ENCODE peak calls at places on chromosomes 6 and 20, in five cellular contexts. One of them, this sample, is unnamed.

GRCh38 chr6:105363100-105363754 is 39.7 kb downstream of the PREP start:
- DNase-seq in A549: no peak
- DNase-seq in sigmoid colon: no peak
- DNase-seq in transverse colon: no peak
- DNase-seq in HepG2: no peak
- DNase-seq in this sample: no peak

GRCh38 chr6:170113141-170113540 is 177.7 kb downstream of the DLL1 start:
- DNase-seq in A549: no peak
- DNase-seq in sigmoid colon: peak
- DNase-seq in transverse colon: no peak
- DNase-seq in HepG2: no peak
- DNase-seq in this sample: no peak

GRCh38 chr6:106064103-106064502 is 22.0 kb upstream of the PRDM1 start:
- DNase-seq in A549: no peak
- DNase-seq in sigmoid colon: no peak
- DNase-seq in transverse colon: no peak
- DNase-seq in HepG2: no peak
- DNase-seq in this sample: no peak

GRCh38 chr6:169587992-169588391 is 113.8 kb downstream of the WDR27 start:
- DNase-seq in A549: no peak
- DNase-seq in sigmoid colon: no peak
- DNase-seq in transverse colon: no peak
- DNase-seq in HepG2: no peak
- DNase-seq in this sample: no peak

GRCh38 chr6:125229080-125229479 is 72.7 kb downstream of the HDDC2 start:
- DNase-seq in A549: no peak
- DNase-seq in sigmoid colon: no peak
- DNase-seq in transverse colon: no peak
- DNase-seq in HepG2: no peak
- DNase-seq in this sample: no peak

GRCh38 chr6:66277400-66277799 is 570.4 kb upstream of the EYS start:
- DNase-seq in A549: no peak
- DNase-seq in sigmoid colon: no peak
- DNase-seq in transverse colon: no peak
- DNase-seq in HepG2: no peak
- DNase-seq in this sample: no peak

GRCh38 chr6:125802943-125803377 is 12.2 kb downstream of the NCOA7 start:
- DNase-seq in A549: no peak
- DNase-seq in sigmoid colon: no peak
- DNase-seq in transverse colon: no peak
- DNase-seq in HepG2: no peak
- DNase-seq in this sample: no peak

GRCh38 chr6:143677891-143678737 is at the start of gene PHACTR2:
- DNase-seq in A549: peak
- DNase-seq in sigmoid colon: peak
- DNase-seq in transverse colon: peak
- DNase-seq in HepG2: peak
- DNase-seq in this sample: peak

GRCh38 chr6:148530394-148530923 is 187.8 kb downstream of the SASH1 start:
- DNase-seq in A549: peak
- DNase-seq in sigmoid colon: no peak
- DNase-seq in transverse colon: no peak
- DNase-seq in HepG2: no peak
- DNase-seq in this sample: no peak

GRCh38 chr6:33683051-33683571 is 28.4 kb downstream of the UQCC2 start:
- DNase-seq in A549: no peak
- DNase-seq in sigmoid colon: no peak
- DNase-seq in transverse colon: no peak
- DNase-seq in HepG2: no peak
- DNase-seq in this sample: no peak

GRCh38 chr6:90412538-90413369 is 116.1 kb upstream of the BACH2 start:
- DNase-seq in A549: no peak
- DNase-seq in sigmoid colon: no peak
- DNase-seq in transverse colon: no peak
- DNase-seq in HepG2: no peak
- DNase-seq in this sample: no peak

GRCh38 chr6:13007744-13008143 is 291.2 kb downstream of the PHACTR1 start:
- DNase-seq in A549: no peak
- DNase-seq in sigmoid colon: no peak
- DNase-seq in transverse colon: no peak
- DNase-seq in HepG2: no peak
- DNase-seq in this sample: no peak

GRCh38 chr6:13004610-13005009 is 288.0 kb downstream of the PHACTR1 start:
- DNase-seq in A549: no peak
- DNase-seq in sigmoid colon: no peak
- DNase-seq in transverse colon: no peak
- DNase-seq in HepG2: no peak
- DNase-seq in this sample: no peak

GRCh38 chr6:13005994-13006393 is 289.4 kb downstream of the PHACTR1 start:
- DNase-seq in A549: no peak
- DNase-seq in sigmoid colon: no peak
- DNase-seq in transverse colon: no peak
- DNase-seq in HepG2: no peak
- DNase-seq in this sample: no peak

GRCh38 chr6:13009031-13009430 is 292.5 kb downstream of the PHACTR1 start:
- DNase-seq in A549: no peak
- DNase-seq in sigmoid colon: no peak
- DNase-seq in transverse colon: no peak
- DNase-seq in HepG2: no peak
- DNase-seq in this sample: no peak

DNA sequence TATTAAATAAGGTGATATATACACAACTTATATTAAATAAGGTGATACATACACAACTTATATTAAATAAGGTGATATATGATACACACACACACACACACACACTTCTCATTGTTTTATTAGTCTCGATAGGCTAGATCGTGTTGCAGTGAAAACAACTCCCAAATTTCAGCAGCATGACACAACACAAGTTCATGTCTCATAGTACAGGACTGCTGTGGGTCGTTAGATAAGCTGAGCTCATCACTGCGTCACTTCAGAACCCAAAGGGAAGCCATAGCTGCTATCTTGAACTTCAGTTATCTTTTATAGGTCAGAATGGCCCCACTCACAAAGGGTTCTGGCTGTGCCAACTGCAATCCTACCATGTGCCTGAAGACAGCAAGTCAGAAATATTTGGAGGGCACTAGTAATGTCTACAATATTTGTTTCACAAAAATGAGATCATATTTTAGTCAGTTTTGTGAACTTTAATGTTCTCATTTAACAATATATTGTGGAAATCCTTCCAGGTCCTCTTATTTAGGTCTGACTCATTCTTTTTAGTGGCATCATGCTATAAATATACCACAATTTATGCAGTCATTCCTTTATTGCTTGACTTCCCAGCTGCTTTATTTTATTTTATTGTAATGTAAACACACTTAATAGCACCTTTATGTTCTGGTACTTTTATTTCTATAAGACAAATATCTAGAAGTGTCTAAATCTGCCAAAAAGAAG is 290.2 kb downstream of the PHACTR1 start:
- DNase-seq in A549: no peak
- DNase-seq in sigmoid colon: no peak
- DNase-seq in transverse colon: no peak
- DNase-seq in HepG2: no peak
- DNase-seq in this sample: no peak
- TF ChIP-seq POLR2A in A549: no peak
- TF ChIP-seq POLR2A in sigmoid colon: no peak
- TF ChIP-seq POLR2A in transverse colon: no peak
- TF ChIP-seq POLR2A in HepG2: no peak
- TF ChIP-seq POLR2A in this sample: no peak

DNA sequence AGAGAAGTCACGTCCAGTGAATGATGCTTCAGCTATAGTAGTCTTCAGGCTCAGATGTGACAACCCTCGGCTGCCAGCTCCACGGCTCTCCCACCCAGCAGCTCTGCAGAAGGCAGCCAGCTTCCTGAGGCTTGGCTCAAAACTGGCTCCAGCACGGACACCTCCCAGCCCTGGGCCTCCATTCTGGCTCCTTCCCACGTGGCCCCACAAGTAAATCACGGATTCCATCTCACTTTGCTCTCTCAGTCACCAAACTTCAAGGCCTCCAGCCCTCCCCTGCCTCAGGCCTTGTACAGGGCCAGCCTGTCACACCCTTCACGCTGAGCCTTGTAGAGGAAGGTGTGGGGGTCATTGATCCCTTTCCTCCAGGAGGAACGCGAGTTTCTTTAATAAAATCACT is 55.8 kb downstream of the GTF2H5 start:
- DNase-seq in A549: no peak
- DNase-seq in sigmoid colon: no peak
- DNase-seq in transverse colon: no peak
- DNase-seq in HepG2: no peak
- DNase-seq in this sample: no peak
- H3K4me3 ChIP-seq in A549: no peak
- H3K4me3 ChIP-seq in sigmoid colon: no peak
- H3K4me3 ChIP-seq in transverse colon: no peak
- H3K4me3 ChIP-seq in HepG2: no peak
- H3K4me3 ChIP-seq in this sample: no peak

DNA sequence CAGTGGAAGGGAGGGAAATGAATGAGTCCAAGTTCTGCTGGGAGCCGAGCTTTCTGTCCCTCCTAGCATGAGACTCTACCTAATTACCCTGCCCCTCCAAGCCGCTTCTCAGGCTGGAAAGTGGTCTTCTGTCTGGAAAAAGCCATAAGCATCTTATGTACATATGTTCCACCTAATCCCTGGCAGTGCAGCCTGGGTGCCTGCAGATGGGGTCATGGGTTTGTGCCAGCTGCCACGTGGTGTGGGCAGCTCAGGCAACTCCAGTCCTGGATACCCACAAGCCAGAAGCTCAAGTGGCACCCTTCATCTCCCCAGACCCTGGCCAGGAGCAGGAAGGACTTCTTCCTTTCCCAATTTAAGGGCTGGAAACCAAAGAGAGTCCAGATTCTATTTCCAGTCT is 253.1 kb downstream of the LY86 start:
- DNase-seq in A549: peak
- DNase-seq in sigmoid colon: no peak
- DNase-seq in transverse colon: no peak
- DNase-seq in HepG2: no peak
- DNase-seq in this sample: peak
- TF ChIP-seq POLR2A in A549: no peak
- TF ChIP-seq POLR2A in sigmoid colon: no peak
- TF ChIP-seq POLR2A in transverse colon: no peak
- TF ChIP-seq POLR2A in HepG2: no peak
- TF ChIP-seq POLR2A in this sample: no peak

DNA sequence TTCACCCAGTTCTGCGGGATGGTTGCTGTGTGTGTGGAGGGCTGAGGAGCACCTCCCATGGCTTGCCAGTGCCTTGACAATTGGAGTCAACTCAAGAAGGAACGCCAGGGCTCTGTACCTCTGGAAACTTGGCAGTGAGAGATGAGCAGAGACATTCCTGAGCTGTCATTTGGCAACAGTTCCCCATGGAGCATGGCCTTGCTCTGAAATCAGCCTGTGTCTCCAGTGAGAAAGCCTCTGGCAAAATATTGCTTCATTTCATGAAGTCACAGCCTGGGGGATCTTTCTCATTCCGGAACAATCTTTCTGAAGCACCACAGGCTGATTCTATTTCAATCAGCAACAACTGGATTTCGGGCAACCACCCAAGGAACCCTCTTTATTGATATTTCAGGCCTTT is 52.2 kb upstream of the FNDC1 start:
- DNase-seq in A549: no peak
- DNase-seq in sigmoid colon: peak
- DNase-seq in transverse colon: no peak
- DNase-seq in HepG2: no peak
- DNase-seq in this sample: no peak
- H3K4me3 ChIP-seq in A549: no peak
- H3K4me3 ChIP-seq in sigmoid colon: no peak
- H3K4me3 ChIP-seq in transverse colon: no peak
- H3K4me3 ChIP-seq in HepG2: no peak
- H3K4me3 ChIP-seq in this sample: no peak

GRCh38 chr6:21593412-21593926 is at the start of gene SOX4:
- DNase-seq in A549: peak
- DNase-seq in sigmoid colon: peak
- DNase-seq in transverse colon: peak
- DNase-seq in HepG2: peak
- DNase-seq in this sample: peak
- TF ChIP-seq POLR2A in A549: peak
- TF ChIP-seq POLR2A in sigmoid colon: peak
- TF ChIP-seq POLR2A in transverse colon: peak
- TF ChIP-seq POLR2A in HepG2: peak
- TF ChIP-seq POLR2A in this sample: peak

GRCh38 chr20:17705916-17706315 is 6.2 kb downstream of the BANF2 start:
- DNase-seq in A549: no peak
- DNase-seq in sigmoid colon: no peak
- DNase-seq in transverse colon: no peak
- DNase-seq in HepG2: no peak
- DNase-seq in this sample: no peak
- H3K4me3 ChIP-seq in A549: no peak
- H3K4me3 ChIP-seq in sigmoid colon: no peak
- H3K4me3 ChIP-seq in transverse colon: no peak
- H3K4me3 ChIP-seq in HepG2: no peak
- H3K4me3 ChIP-seq in this sample: no peak

DNA sequence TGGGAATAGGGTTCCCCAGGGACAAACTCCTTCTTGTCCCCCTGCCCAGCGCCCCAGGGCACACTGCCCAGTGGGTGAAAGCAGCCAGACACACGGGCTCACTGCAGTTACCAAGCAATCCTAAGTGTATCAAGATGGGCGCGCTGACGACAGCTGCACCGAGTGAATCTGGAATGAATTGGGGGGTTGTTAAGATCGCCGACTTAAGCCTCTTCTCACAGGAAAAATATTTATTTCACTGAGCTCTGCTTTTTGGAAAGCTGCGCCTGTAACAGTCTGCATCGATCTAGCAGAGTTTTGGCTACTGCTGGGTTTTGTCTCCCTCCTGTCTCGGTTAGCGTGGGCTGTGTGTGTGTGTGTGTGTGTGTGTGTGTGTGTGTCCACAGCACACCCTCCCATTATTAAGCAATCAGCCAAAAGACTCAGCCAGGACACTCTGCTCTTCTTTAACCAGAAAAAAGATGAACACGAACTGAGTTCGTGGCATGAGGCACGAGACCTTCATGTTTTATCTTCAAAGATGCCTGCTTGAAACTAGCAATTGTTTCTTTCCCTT is 35.9 kb downstream of the RIPOR3 start:
- DNase-seq in A549: no peak
- DNase-seq in sigmoid colon: peak
- DNase-seq in transverse colon: peak
- DNase-seq in HepG2: no peak
- DNase-seq in this sample: peak
- TF ChIP-seq POLR2A in A549: no peak
- TF ChIP-seq POLR2A in sigmoid colon: no peak
- TF ChIP-seq POLR2A in transverse colon: no peak
- TF ChIP-seq POLR2A in HepG2: no peak
- TF ChIP-seq POLR2A in this sample: no peak